ENCODE peak calls at places on chromosomes 3 and 15, in six cellular contexts. X, A, V, Y, H and C are unnamed samples.

GRCh38 chr3:51682079-51682478 is 11.0 kb downstream of the TEX264 start:
- DNase-seq in X (peak; percentile 95), V (no peak), A (peak; percentile 37), Y (peak; percentile 47), H (peak; percentile 82), C (no peak)

GRCh38 chr3:49552087-49552486 is 2.2 kb upstream of the BSN start:
- DNase-seq in Y (no peak), A (no peak), H (no peak), X (no peak), V (no peak), C (no peak)

GRCh38 chr3:14204605-14205284 is 26.1 kb downstream of the LSM3 start:
- DNase-seq in A (no peak), X (peak; percentile 85), H (no peak), Y (no peak), V (no peak), C (no peak)

GRCh38 chr15:101068523-101068960 is 149.4 kb downstream of the LRRK1 start:
- DNase-seq in V (no peak), Y (no peak), X (no peak), A (no peak), H (no peak), C (peak; percentile 30)

GRCh38 chr15:36432162-36432561 is 147.3 kb upstream of the CDIN1 start:
- DNase-seq in H (no peak), V (no peak), Y (no peak), X (no peak), A (no peak), C (no peak)

GRCh38 chr3:111069974-111070751 is 1.5 kb upstream of the NECTIN3 start:
- DNase-seq in V (peak; percentile 18), A (no peak), H (peak; percentile 48), X (peak; percentile 64), Y (peak; percentile 35), C (peak; percentile 53)

GRCh38 chr15:93088981-93089854 is at the start of gene RGMA:
- DNase-seq in X (no peak), A (no peak), V (peak; percentile 66), Y (peak; percentile 66), H (no peak), C (no peak)

GRCh38 chr3:15450611-15451467 is 23.4 kb downstream of the EAF1 start:
- DNase-seq in A (no peak), X (no peak), Y (no peak), V (no peak), H (no peak), C (no peak)

GRCh38 chr15:95439812-95440380 is 890.6 kb upstream of the NR2F2 start:
- DNase-seq in X (no peak), H (no peak), Y (no peak), V (no peak), A (no peak), C (no peak)

GRCh38 chr3:65303431-65303830 is 615.6 kb upstream of the ADAMTS9 start:
- DNase-seq in X (no peak), A (no peak), Y (no peak), V (no peak), H (no peak), C (no peak)

GRCh38 chr15:31483053-31483923 is 156.7 kb downstream of the KLF13 start:
- DNase-seq in X (peak; percentile 49), H (peak; percentile 78), Y (no peak), A (no peak), V (no peak), C (no peak)

GRCh38 chr15:51227967-51228783 is 110.2 kb downstream of the CYP19A1 start:
- DNase-seq in Y (no peak), V (peak; percentile 16), H (no peak), A (no peak), X (peak; percentile 73), C (no peak)

GRCh38 chr15:70241561-70242320 is 144.0 kb upstream of the TLE3 start:
- DNase-seq in V (no peak), H (no peak), X (no peak), A (no peak), Y (no peak), C (no peak)

GRCh38 chr15:80031841-80032240 is 27.6 kb upstream of the ZFAND6 start:
- DNase-seq in V (no peak), X (peak; percentile 18), H (no peak), Y (no peak), A (no peak), C (no peak)

GRCh38 chr15:75067123-75067854 is 43.9 kb downstream of the PPCDC start:
- DNase-seq in H (no peak), A (no peak), Y (no peak), V (no peak), X (peak; percentile 39), C (no peak)

GRCh38 chr3:102177075-102177755 is 257.6 kb upstream of the ZPLD1 start:
- DNase-seq in V (no peak), Y (no peak), A (no peak), X (no peak), H (no peak), C (no peak)

GRCh38 chr3:48428088-48428862 is 1.6 kb downstream of the PLXNB1 start:
- DNase-seq in A (no peak), H (no peak), X (no peak), V (no peak), Y (no peak), C (peak; percentile 70)
- H3K4me1 ChIP-seq in A (peaks cover 59% of the 10 kb centered on the region), H (peaks cover 6% of the 10 kb centered on the region), X (peaks cover 7% of the 10 kb centered on the region), V (peaks cover 55% of the 10 kb centered on the region), Y (peaks cover 4% of the 10 kb centered on the region), C (peaks cover 27% of the 10 kb centered on the region)

GRCh38 chr15:57144448-57144847 is 226.0 kb downstream of the TCF12 start:
- DNase-seq in Y (no peak), V (no peak), A (no peak), H (no peak), X (no peak), C (no peak)
- H3K4me1 ChIP-seq in Y (peaks cover 34% of the 10 kb centered on the region), V (peaks cover 35% of the 10 kb centered on the region), A (peaks cover 9% of the 10 kb centered on the region), H (no peaks in the 10 kb centered on the region), X (peaks cover 8% of the 10 kb centered on the region), C (peaks cover 34% of the 10 kb centered on the region)

GRCh38 chr3:184339016-184339415 is 1.6 kb downstream of the FAM131A start:
- DNase-seq in X (no peak), V (no peak), H (no peak), A (no peak), Y (no peak), C (no peak)
- H3K4me1 ChIP-seq in X (peaks cover 13% of the 10 kb centered on the region), V (peaks cover 41% of the 10 kb centered on the region), H (peaks cover 16% of the 10 kb centered on the region), A (peaks cover 44% of the 10 kb centered on the region), Y (peaks cover 38% of the 10 kb centered on the region), C (peaks cover 19% of the 10 kb centered on the region)

GRCh38 chr3:30711867-30712266 is 105.5 kb downstream of the TGFBR2 start:
- DNase-seq in A (no peak), H (no peak), X (no peak), V (no peak), Y (no peak), C (no peak)

GRCh38 chr3:30707825-30708224 is 101.4 kb downstream of the TGFBR2 start:
- DNase-seq in H (no peak), V (no peak), A (no peak), X (no peak), Y (no peak), C (no peak)

GRCh38 chr3:30710017-30710416 is 103.6 kb downstream of the TGFBR2 start:
- DNase-seq in V (no peak), Y (no peak), A (no peak), H (no peak), X (no peak), C (no peak)

GRCh38 chr3:30704931-30705890 is 98.8 kb downstream of the TGFBR2 start:
- DNase-seq in H (no peak), A (no peak), Y (no peak), X (no peak), V (no peak), C (no peak)

DNA sequence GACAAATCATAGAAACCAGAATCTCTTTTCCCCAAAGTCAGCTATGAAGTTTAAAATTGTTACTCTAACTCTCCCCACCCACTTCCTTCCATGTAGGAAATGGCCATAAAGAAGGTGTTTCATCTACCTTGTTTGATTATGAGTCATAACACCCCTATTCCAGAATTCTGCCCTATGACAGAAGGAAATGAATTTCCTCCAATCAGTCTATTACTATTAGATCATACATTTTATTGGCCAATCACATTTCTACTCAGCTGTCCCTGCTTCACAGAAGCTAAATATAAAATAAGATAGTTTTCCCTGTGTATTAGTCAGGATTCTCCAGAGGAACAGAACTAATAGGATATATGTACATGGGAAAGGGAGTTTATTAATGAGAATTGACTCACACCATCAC is 102.1 kb downstream of the TGFBR2 start:
- DNase-seq in X (no peak), A (no peak), Y (no peak), H (no peak), V (no peak), C (no peak)
- H3K4me1 ChIP-seq in X (no peaks in the 10 kb centered on the region), A (no peaks in the 10 kb centered on the region), Y (no peaks in the 10 kb centered on the region), H (peaks cover 20% of the 10 kb centered on the region), V (peaks cover 18% of the 10 kb centered on the region), C (no peaks in the 10 kb centered on the region)

DNA sequence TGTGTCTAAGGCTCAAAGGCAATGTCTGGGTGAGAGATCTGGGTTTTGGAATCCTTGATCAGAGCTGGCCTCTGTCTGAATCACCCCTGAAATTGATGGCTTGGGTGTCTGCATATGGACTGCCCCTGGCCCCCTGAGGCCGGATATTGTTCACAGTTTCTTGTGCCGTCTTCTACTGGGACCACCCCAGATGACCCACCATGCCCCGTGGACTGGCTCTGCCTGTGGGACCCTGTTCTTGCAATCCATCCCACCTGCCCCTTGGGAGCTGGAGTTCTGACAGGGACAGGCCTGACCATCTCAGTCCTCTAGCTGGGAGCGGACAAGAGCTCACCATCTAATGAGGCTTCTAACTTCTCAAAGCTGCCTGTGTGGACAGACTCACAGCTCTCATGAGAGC is 119.9 kb downstream of the FAM43A start:
- DNase-seq in A (no peak), X (peak; percentile 31), Y (no peak), H (no peak), V (no peak), C (no peak)
- H3K4me1 ChIP-seq in A (no peaks in the 10 kb centered on the region), X (no peaks in the 10 kb centered on the region), Y (no peaks in the 10 kb centered on the region), H (no peaks in the 10 kb centered on the region), V (no peaks in the 10 kb centered on the region), C (no peaks in the 10 kb centered on the region)

DNA sequence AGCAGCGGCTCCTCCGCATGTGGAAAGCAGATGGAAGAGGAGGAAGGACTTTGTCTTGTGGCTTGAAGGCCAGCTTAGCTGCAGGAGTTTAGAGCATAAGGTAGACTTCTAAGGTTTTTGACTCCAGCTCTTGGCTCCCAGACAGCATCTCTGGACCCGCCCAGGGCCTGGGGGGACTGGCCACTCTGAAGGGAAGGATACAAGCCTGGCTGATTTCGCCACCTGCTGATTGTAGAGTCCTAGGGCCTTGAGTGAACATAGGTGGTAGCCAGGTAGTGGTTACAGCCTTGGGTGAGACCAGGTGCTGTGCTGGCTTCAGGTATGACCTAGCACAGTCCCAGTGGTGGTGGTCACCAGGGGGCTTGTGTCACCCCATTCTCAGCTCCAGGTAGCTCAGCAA is 48.4 kb upstream of the RPL35A start:
- DNase-seq in A (no peak), H (no peak), Y (no peak), V (no peak), X (no peak), C (no peak)
- H3K4me1 ChIP-seq in A (no peaks in the 10 kb centered on the region), H (no peaks in the 10 kb centered on the region), Y (no peaks in the 10 kb centered on the region), V (peaks cover 12% of the 10 kb centered on the region), X (no peaks in the 10 kb centered on the region), C (peaks cover 3% of the 10 kb centered on the region)

GRCh38 chr15:39885099-39885777 is 34.8 kb downstream of the GPR176 start:
- DNase-seq in Y (no peak), X (no peak), V (no peak), H (no peak), A (no peak), C (no peak)

GRCh38 chr15:39887832-39888231 is 32.2 kb downstream of the GPR176 start:
- DNase-seq in Y (no peak), H (no peak), X (peak; percentile 74), A (no peak), V (no peak), C (no peak)

GRCh38 chr15:39887211-39887610 is 32.9 kb downstream of the GPR176 start:
- DNase-seq in X (no peak), Y (no peak), H (no peak), V (no peak), A (no peak), C (no peak)

GRCh38 chr15:39888243-39888642 is 31.8 kb downstream of the GPR176 start:
- DNase-seq in Y (no peak), X (no peak), H (no peak), A (no peak), V (no peak), C (no peak)

GRCh38 chr15:39886418-39886817 is 33.6 kb downstream of the GPR176 start:
- DNase-seq in H (no peak), X (no peak), Y (no peak), A (no peak), V (no peak), C (no peak)
- H3K4me1 ChIP-seq in H (no peaks in the 10 kb centered on the region), X (no peaks in the 10 kb centered on the region), Y (no peaks in the 10 kb centered on the region), A (no peaks in the 10 kb centered on the region), V (no peaks in the 10 kb centered on the region), C (peaks cover 6% of the 10 kb centered on the region)